ENCODE peak calls at places on chromosomes 13 and 19, in four cellular contexts. U, O, Q and M are unnamed samples.

GRCh38 chr19:23203841-23204344 is 46.3 kb downstream of the ZNF724 start:
- DNase-seq in U (no peak), O (no peak), Q (no peak), M (no peak)

GRCh38 chr13:112065867-112066623 is 904 bp upstream of the SOX1 start:
- DNase-seq in U (no peak), O (no peak), Q (no peak), M (no peak)

GRCh38 chr13:25468330-25469178 is 96.8 kb downstream of the ATP8A2 start:
- DNase-seq in U (peak; percentile 10), O (no peak), Q (no peak), M (no peak)

GRCh38 chr19:33740811-33741396 is 55.8 kb upstream of the KCTD15 start:
- DNase-seq in U (peak; percentile 25), O (peak; percentile 32), Q (no peak), M (no peak)

GRCh38 chr13:48648446-48648845 is 5.3 kb upstream of the CYSLTR2 start:
- DNase-seq in U (no peak), O (no peak), Q (no peak), M (no peak)

GRCh38 chr13:99501952-99502310 is 659 bp downstream of the TM9SF2 start:
- DNase-seq in U (no peak), O (peak; percentile 5), Q (peak; percentile 61), M (peak; percentile 29)

GRCh38 chr13:86052141-86052540 is 252.9 kb upstream of the SLITRK6 start:
- DNase-seq in U (no peak), O (no peak), Q (no peak), M (no peak)

GRCh38 chr13:39571502-39572092 is 31.4 kb downstream of the LHFPL6 start:
- DNase-seq in U (peak; percentile 75), O (no peak), Q (no peak), M (no peak)

GRCh38 chr13:98310485-98311199 is 133.6 kb upstream of the RNF113B start:
- DNase-seq in U (no peak), O (no peak), Q (no peak), M (no peak)
- TF ChIP-seq CTCF in U (no peak), O (no peak), Q (no peak), M (no peak)

GRCh38 chr19:8363803-8364771 is at the start of gene ANGPTL4:
- DNase-seq in U (peak; percentile 78), O (peak; percentile 74), Q (peak; percentile 85), M (no peak)
- TF ChIP-seq CTCF in U (peak; percentile 17), O (peak; percentile 50), Q (no peak), M (no peak)

GRCh38 chr19:56107626-56108351 is 13.3 kb downstream of the ZNF787 start:
- DNase-seq in U (no peak), O (no peak), Q (no peak), M (no peak)
- TF ChIP-seq CTCF in U (no peak), O (no peak), Q (no peak), M (no peak)

GRCh38 chr13:23510979-23511735 is 59.1 kb upstream of the TNFRSF19 start:
- DNase-seq in U (peak; percentile 13), O (peak; percentile 75), Q (no peak), M (no peak)
- TF ChIP-seq CTCF in U (peak; percentile 56), O (peak; percentile 56), Q (no peak), M (no peak)

GRCh38 chr19:17074628-17075034 is 621 bp downstream of the HAUS8 start:
- DNase-seq in U (no peak), O (no peak), Q (no peak), M (no peak)

GRCh38 chr19:17073869-17074627 is 1.2 kb downstream of the HAUS8 start:
- DNase-seq in U (no peak), O (no peak), Q (no peak), M (no peak)

GRCh38 chr19:17070421-17070820 is 4.8 kb downstream of the HAUS8 start:
- DNase-seq in U (no peak), O (no peak), Q (no peak), M (no peak)

GRCh38 chr19:17070912-17071311 is 4.3 kb downstream of the HAUS8 start:
- DNase-seq in U (no peak), O (no peak), Q (no peak), M (no peak)

DNA sequence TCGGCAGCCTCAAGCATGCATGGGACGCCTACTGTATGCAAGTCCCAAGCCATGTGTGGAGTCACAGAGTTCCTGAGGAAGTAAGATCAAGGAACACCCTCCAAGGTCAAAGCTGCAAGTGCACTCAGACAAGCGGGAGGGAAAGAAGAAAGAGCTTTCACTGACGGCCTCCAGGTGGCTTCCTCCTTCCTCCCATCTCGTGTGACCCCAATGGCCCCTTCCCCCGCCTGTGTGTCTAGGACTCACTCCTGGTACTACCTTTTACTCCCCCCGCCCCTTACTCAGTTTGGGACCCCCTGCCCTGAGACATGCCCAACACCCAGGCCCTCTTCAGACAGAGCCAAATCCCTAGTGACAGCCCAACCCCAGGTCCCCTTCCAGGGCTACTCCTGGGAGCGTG is 6.0 kb downstream of the HAUS8 start:
- DNase-seq in U (no peak), O (no peak), Q (no peak), M (no peak)
- TF ChIP-seq CTCF in U (no peak), O (peak; percentile 15), Q (no peak), M (no peak)

DNA sequence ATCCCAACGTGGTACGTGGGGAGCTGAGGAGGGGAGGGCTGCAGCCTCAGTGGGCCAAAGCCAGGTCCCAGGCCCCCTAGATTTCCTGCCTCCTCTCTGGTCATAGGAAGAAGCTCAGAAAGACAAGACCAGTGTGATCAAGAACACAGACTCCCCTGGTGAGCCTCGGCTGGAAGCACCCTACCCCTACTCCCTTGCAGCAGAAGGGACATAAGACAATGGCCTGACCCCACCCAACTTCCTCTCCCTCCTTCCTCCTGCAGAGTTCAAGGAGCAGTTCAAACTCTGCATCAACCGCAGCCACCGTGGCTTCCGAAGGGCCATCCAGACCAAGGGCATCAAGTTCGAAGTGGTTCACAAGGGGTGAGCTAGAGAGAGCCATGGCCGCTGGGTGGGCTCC is 11.5 kb downstream of the PODNL1 start:
- DNase-seq in U (no peak), O (no peak), Q (no peak), M (no peak)
- TF ChIP-seq CTCF in U (no peak), O (no peak), Q (no peak), M (no peak)